ENCODE peak calls at places on chromosome 21, in seven cellular contexts. G is stimulated activated CD4-positive, alpha-beta T cell treated with anti-CD3 and anti-CD28 coated beads, Interleukin-15, amount 100 ng/mL, for 1 hour; T is GM04504; V is activated naive CD8-positive, alpha-beta T cell treated with anti-CD3 and anti-CD28 coated beads, Interleukin-2, amount 50 U/mL, for 24 hours; O is ACHN; I is fibroblast of pulmonary artery; F is MV-4-11. R is an unnamed sample.

GRCh38 chr21:34642211-34643075 is 26.4 kb upstream of the CLIC6 start:
- DNase-seq in G (no peak), T (peak), V (no peak), O (no peak), I (peak), F (peak), R (no peak)

GRCh38 chr21:38343691-38344090 is 86.9 kb downstream of the KCNJ15 start:
- DNase-seq in G (no peak), T (no peak), V (no peak), O (no peak), I (peak), F (no peak), R (no peak)

GRCh38 chr21:41402796-41403195 is 23.2 kb upstream of the MX1 start:
- DNase-seq in G (no peak), T (no peak), V (no peak), O (no peak), I (no peak), F (no peak), R (no peak)

GRCh38 chr21:31363720-31364119 is 19.7 kb upstream of the TIAM1 start:
- DNase-seq in G (no peak), T (no peak), V (no peak), O (no peak), I (no peak), F (no peak), R (no peak)

GRCh38 chr21:28419110-28419509 is 573.6 kb downstream of the LTN1 start:
- DNase-seq in G (no peak), T (no peak), V (no peak), O (no peak), I (peak), F (no peak), R (no peak)

GRCh38 chr21:39533545-39534226 is 79.1 kb upstream of the B3GALT5 start:
- DNase-seq in G (no peak), T (no peak), V (no peak), O (no peak), I (no peak), F (no peak), R (no peak)

GRCh38 chr21:44737706-44738354 is 26.5 kb upstream of the TSPEAR start:
- DNase-seq in G (no peak), T (no peak), V (no peak), O (no peak), I (peak), F (no peak), R (no peak)

GRCh38 chr21:45178971-45179370 is 104.6 kb downstream of the ADARB1 start:
- DNase-seq in G (no peak), T (no peak), V (no peak), O (no peak), I (no peak), F (no peak), R (no peak)

GRCh38 chr21:43291347-43291950 is 122.6 kb downstream of the CRYAA start:
- DNase-seq in G (no peak), T (no peak), V (no peak), O (no peak), I (no peak), F (no peak), R (no peak)

GRCh38 chr21:45073301-45074047 is 906 bp upstream of the ADARB1 start:
- DNase-seq in G (no peak), T (no peak), V (no peak), O (no peak), I (no peak), F (no peak), R (no peak)

GRCh38 chr21:38861006-38861405 is 55.3 kb downstream of the ETS2 start:
- DNase-seq in G (no peak), T (no peak), V (no peak), O (no peak), I (peak), F (no peak), R (no peak)

GRCh38 chr21:45906859-45907258 is 74.7 kb upstream of the COL6A1 start:
- DNase-seq in G (no peak), T (no peak), V (no peak), O (no peak), I (no peak), F (no peak), R (no peak)

GRCh38 chr21:36976882-36977651 is 10.6 kb upstream of the HLCS start:
- DNase-seq in G (no peak), T (peak), V (peak), O (peak), I (peak), F (peak), R (no peak)

GRCh38 chr21:31656199-31657095 is 3.0 kb upstream of the SOD1 start:
- DNase-seq in G (no peak), T (no peak), V (peak), O (peak), I (no peak), F (peak), R (no peak)

GRCh38 chr21:44837537-44837936 is 19.7 kb upstream of the SUMO3 start:
- DNase-seq in G (no peak), T (no peak), V (no peak), O (no peak), I (no peak), F (no peak), R (no peak)

GRCh38 chr21:33308586-33309490 is 15.9 kb upstream of the IFNAR1 start:
- DNase-seq in G (no peak), T (peak), V (no peak), O (no peak), I (peak), F (peak), R (no peak)

GRCh38 chr21:31698461-31698860 is 33.5 kb downstream of the SCAF4 start:
- DNase-seq in G (no peak), T (no peak), V (no peak), O (no peak), I (no peak), F (no peak), R (no peak)

R was measured in cortex of kidney.